ENCODE peak calls at places on chromosomes 11 and 22, in seven cellular contexts. E, P, K, R, T, L and Z are unnamed samples. For H3K4me1, the result is how much of the 10 kb centered on the place peaks cover.

GRCh38 chr11:77301510-77301909 is at the start of gene GDPD4:
- DNase-seq in E (no peak), P (no peak), K (no peak), R (no peak), T (no peak), L (no peak), Z (no peak)

GRCh38 chr11:72189448-72190250 is 2.3 kb upstream of the FOLR1 start:
- DNase-seq in E (no peak), P (no peak), K (peak), R (no peak), T (peak), L (no peak), Z (peak)

GRCh38 chr22:23098718-23099524 is 28.6 kb downstream of the GNAZ start:
- DNase-seq in E (peak), P (no peak), K (peak), R (no peak), T (peak), L (peak), Z (peak)

GRCh38 chr11:10680956-10681487 is 12.5 kb downstream of the IRAG1 start:
- DNase-seq in E (no peak), P (no peak), K (no peak), R (no peak), T (no peak), L (no peak), Z (no peak)

GRCh38 chr22:37703906-37704305 is 7.1 kb downstream of the TRIOBP start:
- DNase-seq in E (no peak), P (no peak), K (no peak), R (no peak), T (no peak), L (no peak), Z (no peak)

GRCh38 chr11:69115586-69116560 is 39.9 kb upstream of the SMIM38 start:
- DNase-seq in E (peak), P (peak), K (peak), R (no peak), T (peak), L (peak), Z (peak)

GRCh38 chr11:1205121-1205986 is 17.5 kb upstream of the MUC5B start:
- DNase-seq in E (peak), P (no peak), K (no peak), R (no peak), T (no peak), L (no peak), Z (no peak)

GRCh38 chr11:69030324-69030723 is 17.3 kb upstream of the MRGPRF start:
- DNase-seq in E (no peak), P (no peak), K (no peak), R (no peak), T (no peak), L (no peak), Z (no peak)

GRCh38 chr11:44611088-44611487 is 45.6 kb downstream of the CD82 start:
- DNase-seq in E (no peak), P (no peak), K (no peak), R (no peak), T (no peak), L (no peak), Z (no peak)

GRCh38 chr11:100732949-100733348 is 45.9 kb downstream of the ARHGAP42 start:
- DNase-seq in E (no peak), P (no peak), K (no peak), R (no peak), T (no peak), L (no peak), Z (peak)

GRCh38 chr11:61571869-61572268 is 9.0 kb downstream of the SYT7 start:
- DNase-seq in E (no peak), P (no peak), K (no peak), R (no peak), T (no peak), L (no peak), Z (no peak)
- H3K4me1 ChIP-seq in E (under half), P (under half), K (under half), R (under half), T (under half), L (under half), Z (under half)

GRCh38 chr11:83744620-83745192 is 458.5 kb upstream of the CCDC90B start:
- DNase-seq in E (no peak), P (no peak), K (no peak), R (no peak), T (no peak), L (no peak), Z (no peak)

GRCh38 chr11:83751041-83751440 is 464.9 kb upstream of the CCDC90B start:
- DNase-seq in E (no peak), P (no peak), K (no peak), R (no peak), T (no peak), L (no peak), Z (no peak)

GRCh38 chr11:83746921-83747585 is 460.9 kb upstream of the CCDC90B start:
- DNase-seq in E (no peak), P (no peak), K (no peak), R (no peak), T (no peak), L (no peak), Z (no peak)
- H3K4me3 ChIP-seq in E (no peak), P (no peak), K (no peak), R (no peak), T (no peak), L (no peak), Z (no peak)

DNA sequence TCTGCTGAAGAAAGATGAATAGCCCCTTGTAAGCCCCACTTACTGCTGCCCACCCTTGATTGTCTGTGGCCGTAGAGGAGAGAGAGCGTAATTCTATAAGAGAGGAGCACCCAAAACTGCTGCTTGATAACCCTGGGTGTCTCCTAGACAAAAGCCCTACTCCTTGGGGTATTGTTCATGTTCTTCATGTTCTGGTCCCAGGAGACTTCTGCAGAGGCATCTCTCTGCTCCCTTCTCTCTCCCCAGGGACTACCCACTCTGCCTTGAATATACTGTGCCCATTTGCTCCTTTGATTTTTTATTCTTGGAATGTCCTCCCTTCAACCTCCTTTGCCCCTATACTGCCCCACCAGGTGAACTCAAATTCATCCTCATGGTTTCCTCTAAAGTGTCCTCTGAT is 417.8 kb upstream of the CADM1 start:
- DNase-seq in E (no peak), P (no peak), K (no peak), R (no peak), T (no peak), L (no peak), Z (no peak)
- H3K4me1 ChIP-seq in E (under half), P (under half), K (under half), R (under half), T (under half), L (under half), Z (under half)

GRCh38 chr11:13183094-13183825 is 94.3 kb upstream of the BMAL1 start:
- DNase-seq in E (no peak), P (peak), K (no peak), R (no peak), T (no peak), L (no peak), Z (peak)
- H3K4me3 ChIP-seq in E (no peak), P (no peak), K (no peak), R (no peak), T (no peak), L (no peak), Z (no peak)

DNA sequence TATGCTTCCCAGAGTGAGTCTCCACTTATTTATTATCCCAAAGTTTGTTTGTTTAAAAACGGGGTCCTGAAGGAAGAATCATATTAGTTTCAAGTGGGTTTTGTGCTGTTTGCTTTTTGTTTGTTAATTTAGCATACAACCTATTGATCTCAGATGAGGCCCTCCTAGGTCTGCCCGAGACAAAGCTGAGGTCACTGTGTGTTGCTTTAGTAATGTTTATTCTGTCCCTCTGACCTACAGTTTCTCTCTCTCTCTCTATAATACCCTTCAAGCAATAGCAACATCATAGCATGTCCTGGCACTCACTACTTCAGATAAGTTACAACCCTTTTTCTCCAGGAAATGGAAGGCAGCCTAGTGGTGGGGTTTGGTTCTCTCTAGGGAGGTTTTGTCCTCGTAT is 63.4 kb downstream of the AMOTL1 start:
- DNase-seq in E (no peak), P (no peak), K (no peak), R (no peak), T (no peak), L (no peak), Z (no peak)
- H3K4me1 ChIP-seq in E (under half), P (under half), K (under half), R (under half), T (under half), L (half or more), Z (under half)

DNA sequence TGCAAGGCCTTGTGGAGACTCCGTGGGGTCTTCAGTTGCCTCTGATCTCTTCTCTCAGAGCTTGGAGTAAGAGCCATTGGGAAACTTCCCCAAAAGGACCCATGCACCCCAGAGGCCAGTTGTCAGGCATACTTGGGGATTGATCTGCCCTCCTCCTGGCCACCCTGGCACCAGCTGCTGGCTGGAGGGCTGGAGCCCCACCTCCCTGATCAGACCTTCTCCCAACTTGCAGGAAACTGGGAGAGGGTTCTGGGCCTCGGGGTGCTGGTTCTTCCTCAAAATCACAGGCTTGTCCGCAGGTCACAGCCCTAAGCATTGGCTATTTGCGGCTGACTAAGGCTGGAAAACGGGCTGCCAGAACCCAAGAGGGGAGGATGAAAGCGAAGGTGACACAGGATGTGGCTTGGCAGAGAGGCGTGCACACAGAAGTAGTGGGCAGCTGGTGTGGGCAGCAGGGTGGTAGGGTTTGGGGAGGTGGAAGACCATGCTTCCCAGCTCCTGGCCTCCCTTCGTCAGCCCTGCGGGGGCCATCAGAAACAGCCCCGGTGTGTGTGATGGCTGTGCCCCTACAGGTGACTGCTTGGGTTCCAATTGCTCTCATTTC is 1.3 kb upstream of the DGKZ start:
- DNase-seq in E (no peak), P (no peak), K (no peak), R (no peak), T (no peak), L (no peak), Z (no peak)
- H3K4me3 ChIP-seq in E (peak), P (no peak), K (no peak), R (no peak), T (peak), L (peak), Z (no peak)

DNA sequence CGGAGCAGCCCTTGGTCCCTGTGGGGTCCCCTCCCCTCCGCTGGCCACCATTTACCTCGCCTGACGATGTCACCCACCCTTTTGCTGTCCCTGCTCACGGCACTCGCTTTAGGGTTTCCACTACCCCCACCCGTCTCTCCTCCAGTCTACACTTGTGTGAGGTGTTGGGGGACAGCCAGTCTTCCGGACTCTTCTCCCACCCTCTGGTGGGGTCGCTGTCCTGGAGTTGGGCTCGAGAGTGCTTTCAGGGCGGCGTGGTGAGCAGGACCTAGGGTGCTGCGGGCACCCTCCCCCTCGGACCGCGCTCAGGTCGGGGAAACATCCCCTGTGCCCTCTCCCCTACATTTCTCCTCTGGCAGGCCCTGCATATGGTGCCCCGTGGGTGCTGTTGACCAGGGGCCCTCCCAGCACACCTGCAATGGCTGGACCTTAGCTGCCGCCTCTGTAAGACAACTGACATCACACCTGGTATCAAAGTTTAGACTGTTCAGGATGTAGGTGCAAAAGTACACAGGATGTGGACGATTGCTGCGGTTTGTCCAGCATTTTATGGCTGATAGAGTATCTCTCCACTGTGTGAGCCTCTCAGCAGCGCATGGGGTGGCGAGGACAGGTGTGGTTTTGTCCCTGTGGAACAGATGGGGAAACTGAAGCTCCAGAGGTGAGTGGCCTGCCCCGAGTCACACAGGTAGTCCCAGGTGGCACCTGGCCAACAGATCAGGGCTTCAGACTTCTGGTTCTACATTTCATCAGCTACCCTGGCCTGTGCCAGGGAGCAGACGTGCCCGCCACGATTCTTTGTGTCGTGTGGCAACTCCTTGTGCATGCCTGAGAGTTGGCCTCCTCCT is 1.1 kb downstream of the GRK2 start:
- DNase-seq in E (peak), P (no peak), K (no peak), R (no peak), T (peak), L (peak), Z (peak)
- H3K4me1 ChIP-seq in E (half or more), P (under half), K (half or more), R (under half), T (under half), L (half or more), Z (under half)

GRCh38 chr11:64590763-64591221 is at the start of gene SLC22A12:
- DNase-seq in E (no peak), P (no peak), K (no peak), R (no peak), T (no peak), L (no peak), Z (no peak)
- H3K4me3 ChIP-seq in E (no peak), P (no peak), K (no peak), R (no peak), T (no peak), L (no peak), Z (no peak)

GRCh38 chr11:83019888-83020579 is 51.7 kb downstream of the RAB30 start:
- DNase-seq in E (no peak), P (no peak), K (peak), R (no peak), T (no peak), L (peak), Z (peak)
- H3K4me1 ChIP-seq in E (under half), P (under half), K (under half), R (under half), T (under half), L (under half), Z (under half)